ENCODE peak calls at places on chromosomes 13 and 19, in four cellular contexts. Q is WTC11, B is GM12878, X is HepG2. F is an unnamed sample.

GRCh38 chr19:2048104-2048958 is 2.7 kb downstream of the MKNK2 start:
- DNase-seq in Q (no peak), B (no peak), X (no peak), F (no peak)

GRCh38 chr19:14611051-14611450 is 28.2 kb downstream of the CLEC17A start:
- DNase-seq in Q (no peak), B (no peak), X (no peak), F (no peak)

GRCh38 chr19:16070366-16070990 is 5.8 kb upstream of the TPM4 start:
- DNase-seq in Q (no peak), B (no peak), X (peak), F (peak)

GRCh38 chr13:109840201-109840892 is 54.0 kb upstream of the IRS2 start:
- DNase-seq in Q (no peak), B (no peak), X (no peak), F (no peak)

GRCh38 chr13:77918391-77919261 is at the start of gene EDNRB:
- DNase-seq in Q (peak), B (no peak), X (no peak), F (no peak)

GRCh38 chr19:23160766-23161165 is 43.9 kb downstream of the ZNF730 start:
- DNase-seq in Q (no peak), B (no peak), X (no peak), F (no peak)

GRCh38 chr13:45696610-45697226 is 5.4 kb upstream of the CBY2 start:
- DNase-seq in Q (no peak), B (peak), X (no peak), F (no peak)

GRCh38 chr19:45781282-45782161 is 768 bp downstream of the DMPK start:
- DNase-seq in Q (no peak), B (no peak), X (no peak), F (no peak)

GRCh38 chr13:97308735-97309429 is 86.7 kb downstream of the MBNL2 start:
- DNase-seq in Q (no peak), B (no peak), X (peak), F (no peak)

GRCh38 chr13:49258097-49258796 is 10.5 kb downstream of the CDADC1 start:
- DNase-seq in Q (no peak), B (no peak), X (no peak), F (no peak)

GRCh38 chr13:113410472-113411201 is 42.7 kb downstream of the ADPRHL1 start:
- DNase-seq in Q (no peak), B (no peak), X (peak), F (no peak)

GRCh38 chr19:17871878-17872250 is at the start of gene SLC5A5:
- DNase-seq in Q (peak), B (no peak), X (no peak), F (no peak)
- TF ChIP-seq CREM in Q (no peak), B (no peak), X (no peak), F (no peak)

GRCh38 chr13:24742294-24742693 is 21.7 kb upstream of the RNF17 start:
- DNase-seq in Q (peak), B (no peak), X (no peak), F (no peak)
- TF ChIP-seq MAX in Q (no peak), B (no peak), X (no peak), F (no peak)

GRCh38 chr19:7010722-7011593 is 10.3 kb downstream of the MBD3L2B start:
- DNase-seq in Q (no peak), B (no peak), X (no peak), F (no peak)

GRCh38 chr19:7000816-7001215 is 20.4 kb downstream of the MBD3L2B start:
- DNase-seq in Q (no peak), B (no peak), X (no peak), F (no peak)

GRCh38 chr19:7004313-7004931 is 16.8 kb downstream of the MBD3L2B start:
- DNase-seq in Q (no peak), B (no peak), X (peak), F (peak)

GRCh38 chr19:7007859-7008258 is 13.4 kb downstream of the MBD3L2B start:
- DNase-seq in Q (no peak), B (no peak), X (no peak), F (no peak)

GRCh38 chr19:7006305-7006704 is 14.9 kb downstream of the MBD3L2B start:
- DNase-seq in Q (no peak), B (no peak), X (no peak), F (no peak)
- TF ChIP-seq CREM in Q (no peak), B (no peak), X (no peak), F (no peak)

GRCh38 chr13:27336005-27336673 is 65.5 kb downstream of the RASL11A start:
- DNase-seq in Q (no peak), B (no peak), X (no peak), F (no peak)

GRCh38 chr13:27338816-27339215 is 68.2 kb downstream of the RASL11A start:
- DNase-seq in Q (peak), B (no peak), X (peak), F (peak)

GRCh38 chr13:27341616-27342015 is 71.0 kb downstream of the RASL11A start:
- DNase-seq in Q (no peak), B (no peak), X (no peak), F (peak)

GRCh38 chr13:27338207-27338606 is 67.6 kb downstream of the RASL11A start:
- DNase-seq in Q (no peak), B (no peak), X (no peak), F (no peak)

GRCh38 chr13:27339299-27339698 is 68.7 kb downstream of the RASL11A start:
- DNase-seq in Q (peak), B (no peak), X (peak), F (peak)
- TF ChIP-seq MAX in Q (no peak), B (no peak), X (no peak), F (no peak)

GRCh38 chr13:23021921-23022320 is 158.9 kb upstream of the SGCG start:
- DNase-seq in Q (no peak), B (no peak), X (no peak), F (no peak)

GRCh38 chr13:23018143-23018542 is 162.6 kb upstream of the SGCG start:
- DNase-seq in Q (no peak), B (no peak), X (no peak), F (no peak)

GRCh38 chr13:23025848-23026608 is 154.8 kb upstream of the SGCG start:
- DNase-seq in Q (no peak), B (no peak), X (no peak), F (no peak)

GRCh38 chr13:23022667-23023066 is 158.1 kb upstream of the SGCG start:
- DNase-seq in Q (no peak), B (no peak), X (no peak), F (no peak)

GRCh38 chr13:23020246-23020843 is 160.4 kb upstream of the SGCG start:
- DNase-seq in Q (peak), B (peak), X (peak), F (peak)
- TF ChIP-seq CREM in Q (no peak), B (no peak), X (no peak), F (no peak)

GRCh38 chr19:50798116-50798942 is 8.1 kb downstream of the ACP4 start:
- DNase-seq in Q (no peak), B (no peak), X (no peak), F (no peak)

GRCh38 chr19:50796634-50797428 is 6.6 kb downstream of the ACP4 start:
- DNase-seq in Q (no peak), B (no peak), X (no peak), F (no peak)

GRCh38 chr19:50801107-50801506 is 10.9 kb downstream of the ACP4 start:
- DNase-seq in Q (no peak), B (no peak), X (no peak), F (no peak)

GRCh38 chr19:50797429-50798115 is 7.4 kb downstream of the ACP4 start:
- DNase-seq in Q (no peak), B (no peak), X (no peak), F (no peak)

DNA sequence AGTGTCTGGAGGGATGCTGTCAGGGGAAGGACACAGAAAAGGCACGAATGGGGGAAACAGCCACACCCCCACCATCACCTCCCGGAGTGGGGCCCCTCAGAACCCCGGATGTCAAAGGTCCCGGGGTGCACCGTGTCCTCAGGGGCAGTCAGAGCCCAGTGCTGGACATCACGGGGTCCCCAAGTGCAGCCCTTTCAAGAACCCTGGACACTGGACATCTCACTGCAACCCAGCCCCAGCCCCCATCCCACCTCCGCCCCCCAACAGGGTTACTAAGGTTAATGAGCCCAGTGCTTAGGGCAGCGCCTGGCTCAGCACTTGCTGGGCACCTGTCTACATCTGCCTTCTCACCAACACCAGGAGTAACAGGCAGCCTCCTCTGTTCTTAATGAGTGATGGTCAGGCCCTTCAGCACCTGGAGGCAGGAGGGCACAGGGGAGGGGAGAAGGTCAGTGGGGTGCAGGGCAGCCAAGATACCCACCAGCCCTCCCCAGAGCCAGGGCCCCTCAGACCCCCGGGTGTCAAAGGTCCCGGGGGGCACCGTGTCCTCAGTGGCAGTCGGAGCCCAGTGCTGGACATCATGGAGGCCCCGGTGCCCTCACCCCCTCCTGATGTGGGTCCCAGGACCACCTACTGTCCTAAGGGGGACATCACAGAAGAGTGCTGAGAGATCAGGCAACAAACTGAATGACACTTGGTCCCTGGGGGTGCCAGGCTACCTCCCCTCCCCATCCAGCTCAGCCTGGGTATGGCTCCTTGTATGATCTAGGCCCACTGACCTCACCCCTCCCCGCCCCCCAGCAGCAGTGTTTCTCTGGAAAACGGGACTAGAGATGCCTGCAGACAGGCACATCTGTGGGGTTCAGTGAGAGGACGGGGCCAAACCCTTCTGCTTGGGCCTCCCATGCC is 9.0 kb downstream of the ACP4 start:
- DNase-seq in Q (no peak), B (no peak), X (no peak), F (no peak)
- TF ChIP-seq MAX in Q (no peak), B (no peak), X (no peak), F (no peak)

DNA sequence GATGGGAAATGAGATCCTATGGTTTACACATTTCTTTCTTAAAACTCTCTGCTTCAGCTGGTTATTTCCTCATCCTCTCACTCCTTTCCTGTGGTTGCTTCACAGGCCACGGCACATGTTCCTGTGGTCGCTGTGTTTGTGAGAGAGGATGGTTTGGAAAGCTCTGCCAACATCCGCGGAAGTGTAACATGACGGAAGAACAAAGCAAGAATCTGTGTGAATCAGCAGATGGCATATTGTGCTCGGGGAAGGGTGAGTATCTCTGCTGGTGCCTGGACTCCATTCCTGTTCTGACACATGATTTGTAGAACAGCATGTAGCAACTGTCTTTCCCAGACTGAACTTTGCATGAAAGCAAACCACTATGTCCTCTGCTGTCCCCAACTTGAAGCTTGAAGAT is 254.2 kb downstream of the ITGBL1 start:
- DNase-seq in Q (no peak), B (no peak), X (peak), F (no peak)
- TF ChIP-seq CREM in Q (no peak), B (no peak), X (no peak), F (no peak)